ENCODE peak calls at places on chromosomes 3 and 15, in seven cellular contexts. One of them, this sample, is unnamed.

GRCh38 chr3:21330293-21330692 is 420.7 kb downstream of the ZNF385D start:
- DNase-seq in A673: no peak
- DNase-seq in astrocyte: no peak
- DNase-seq in H4: no peak
- DNase-seq in stimulated activated CD4-positive, alpha-beta T cell treated with anti-CD3 and anti-CD28 coated beads, Interleukin-4, amount 100 ng/mL, for 48 hours: no peak
- DNase-seq in SW 1271: no peak
- DNase-seq in activated B cell treated with CpG ODN at 0.5 μM for 24 hours: no peak
- DNase-seq in this sample: no peak

GRCh38 chr3:172622916-172623700 is 87.8 kb downstream of the NCEH1 start:
- DNase-seq in astrocyte: peak
- DNase-seq in SW 1271: peak
- DNase-seq in activated B cell treated with CpG ODN at 0.5 μM for 24 hours: no peak
- DNase-seq in A673: peak
- DNase-seq in H4: peak
- DNase-seq in stimulated activated CD4-positive, alpha-beta T cell treated with anti-CD3 and anti-CD28 coated beads, Interleukin-4, amount 100 ng/mL, for 48 hours: peak
- DNase-seq in this sample: no peak

GRCh38 chr15:73994912-73995622 is 551 bp downstream of the PML start:
- DNase-seq in H4: no peak
- DNase-seq in activated B cell treated with CpG ODN at 0.5 μM for 24 hours: no peak
- DNase-seq in stimulated activated CD4-positive, alpha-beta T cell treated with anti-CD3 and anti-CD28 coated beads, Interleukin-4, amount 100 ng/mL, for 48 hours: no peak
- DNase-seq in astrocyte: no peak
- DNase-seq in SW 1271: peak
- DNase-seq in A673: no peak
- DNase-seq in this sample: peak

GRCh38 chr15:48680841-48681240 is 35.3 kb upstream of the FBN1 start:
- DNase-seq in stimulated activated CD4-positive, alpha-beta T cell treated with anti-CD3 and anti-CD28 coated beads, Interleukin-4, amount 100 ng/mL, for 48 hours: no peak
- DNase-seq in H4: peak
- DNase-seq in activated B cell treated with CpG ODN at 0.5 μM for 24 hours: no peak
- DNase-seq in astrocyte: peak
- DNase-seq in A673: no peak
- DNase-seq in SW 1271: peak
- DNase-seq in this sample: no peak

GRCh38 chr3:187042062-187042745 is 97.1 kb downstream of the RPL39L start:
- DNase-seq in astrocyte: no peak
- DNase-seq in activated B cell treated with CpG ODN at 0.5 μM for 24 hours: no peak
- DNase-seq in A673: no peak
- DNase-seq in SW 1271: no peak
- DNase-seq in H4: no peak
- DNase-seq in stimulated activated CD4-positive, alpha-beta T cell treated with anti-CD3 and anti-CD28 coated beads, Interleukin-4, amount 100 ng/mL, for 48 hours: no peak
- DNase-seq in this sample: no peak

GRCh38 chr3:23650371-23651140 is 155.2 kb upstream of the UBE2E1 start:
- DNase-seq in SW 1271: no peak
- DNase-seq in H4: peak
- DNase-seq in activated B cell treated with CpG ODN at 0.5 μM for 24 hours: no peak
- DNase-seq in astrocyte: peak
- DNase-seq in A673: no peak
- DNase-seq in stimulated activated CD4-positive, alpha-beta T cell treated with anti-CD3 and anti-CD28 coated beads, Interleukin-4, amount 100 ng/mL, for 48 hours: no peak
- DNase-seq in this sample: no peak

GRCh38 chr3:30811174-30811795 is 83.2 kb downstream of the GADL1 start:
- DNase-seq in SW 1271: no peak
- DNase-seq in activated B cell treated with CpG ODN at 0.5 μM for 24 hours: no peak
- DNase-seq in stimulated activated CD4-positive, alpha-beta T cell treated with anti-CD3 and anti-CD28 coated beads, Interleukin-4, amount 100 ng/mL, for 48 hours: no peak
- DNase-seq in astrocyte: no peak
- DNase-seq in A673: no peak
- DNase-seq in H4: no peak
- DNase-seq in this sample: no peak

GRCh38 chr15:99121691-99122410 is 17.0 kb downstream of the SYNM start:
- DNase-seq in stimulated activated CD4-positive, alpha-beta T cell treated with anti-CD3 and anti-CD28 coated beads, Interleukin-4, amount 100 ng/mL, for 48 hours: no peak
- DNase-seq in activated B cell treated with CpG ODN at 0.5 μM for 24 hours: no peak
- DNase-seq in H4: no peak
- DNase-seq in astrocyte: no peak
- DNase-seq in SW 1271: no peak
- DNase-seq in A673: no peak
- DNase-seq in this sample: no peak

GRCh38 chr3:195095035-195095703 is 175.8 kb downstream of the XXYLT1 start:
- DNase-seq in H4: no peak
- DNase-seq in astrocyte: no peak
- DNase-seq in stimulated activated CD4-positive, alpha-beta T cell treated with anti-CD3 and anti-CD28 coated beads, Interleukin-4, amount 100 ng/mL, for 48 hours: no peak
- DNase-seq in activated B cell treated with CpG ODN at 0.5 μM for 24 hours: peak
- DNase-seq in A673: peak
- DNase-seq in SW 1271: no peak
- DNase-seq in this sample: no peak

GRCh38 chr3:195425849-195426248 is 17.0 kb downstream of the ACAP2 start:
- DNase-seq in activated B cell treated with CpG ODN at 0.5 μM for 24 hours: no peak
- DNase-seq in stimulated activated CD4-positive, alpha-beta T cell treated with anti-CD3 and anti-CD28 coated beads, Interleukin-4, amount 100 ng/mL, for 48 hours: no peak
- DNase-seq in astrocyte: no peak
- DNase-seq in H4: no peak
- DNase-seq in SW 1271: no peak
- DNase-seq in A673: no peak
- DNase-seq in this sample: no peak

GRCh38 chr15:58552505-58553364 is 120.9 kb downstream of the LIPC start:
- DNase-seq in SW 1271: no peak
- DNase-seq in astrocyte: peak
- DNase-seq in activated B cell treated with CpG ODN at 0.5 μM for 24 hours: no peak
- DNase-seq in stimulated activated CD4-positive, alpha-beta T cell treated with anti-CD3 and anti-CD28 coated beads, Interleukin-4, amount 100 ng/mL, for 48 hours: no peak
- DNase-seq in A673: no peak
- DNase-seq in H4: no peak
- DNase-seq in this sample: no peak

GRCh38 chr3:27485853-27486252 is 1.7 kb upstream of the SLC4A7 start:
- DNase-seq in astrocyte: peak
- DNase-seq in A673: no peak
- DNase-seq in activated B cell treated with CpG ODN at 0.5 μM for 24 hours: no peak
- DNase-seq in H4: no peak
- DNase-seq in stimulated activated CD4-positive, alpha-beta T cell treated with anti-CD3 and anti-CD28 coated beads, Interleukin-4, amount 100 ng/mL, for 48 hours: no peak
- DNase-seq in SW 1271: no peak
- DNase-seq in this sample: no peak

This sample was measured in osteocyte.